ENCODE peak calls at places on chromosomes 6 and 20, in five cellular contexts. A is HCT116; X is adipocyte; G is tibial artery; J is CD8-positive, alpha-beta T cell. F is an unnamed sample. For H3K9me3 and H3K27me3, the result is how much of the 10 kb centered on the place peaks cover.

GRCh38 chr20:11387189-11387754 is 530.4 kb upstream of the BTBD3 start:
- DNase-seq in X (peak), A (peak), J (no peak), G (no peak), F (no peak)

GRCh38 chr6:38173909-38174308 is 354.4 kb downstream of the ZFAND3 start:
- DNase-seq in X (no peak), A (no peak), J (no peak), G (no peak), F (no peak)

GRCh38 chr6:107657755-107658461 is 166.2 kb downstream of the SCML4 start:
- DNase-seq in J (no peak), A (no peak), G (peak), X (peak), F (peak)

GRCh38 chr6:83378621-83379388 is 52.0 kb downstream of the ME1 start:
- DNase-seq in G (no peak), J (no peak), X (peak), A (no peak), F (no peak)

GRCh38 chr20:22462975-22463914 is 121.1 kb downstream of the FOXA2 start:
- DNase-seq in J (no peak), X (no peak), A (no peak), G (no peak), F (peak)

GRCh38 chr6:142839686-142840040 is 105.3 kb downstream of the HIVEP2 start:
- DNase-seq in X (no peak), G (no peak), A (no peak), J (no peak), F (no peak)

GRCh38 chr6:30591008-30591407 is 19.8 kb downstream of the ABCF1 start:
- DNase-seq in X (peak), G (no peak), J (no peak), A (no peak), F (no peak)

GRCh38 chr6:122180132-122180531 is 219.3 kb upstream of the HSF2 start:
- DNase-seq in X (peak), J (no peak), G (no peak), A (no peak), F (no peak)

GRCh38 chr6:42113929-42114636 is 28.3 kb downstream of the C6orf132 start:
- DNase-seq in J (no peak), X (no peak), A (peak), G (no peak), F (no peak)

GRCh38 chr20:36908603-36909002 is 32.7 kb downstream of the TLDC2 start:
- DNase-seq in A (no peak), J (no peak), X (no peak), G (no peak), F (no peak)

GRCh38 chr6:38262609-38263008 is 377.1 kb downstream of the BTBD9 start:
- DNase-seq in A (no peak), X (peak), G (no peak), J (no peak), F (no peak)

GRCh38 chr20:36465109-36466080 is 75.9 kb upstream of the MYL9 start:
- DNase-seq in A (peak), J (no peak), G (peak), X (peak), F (peak)

GRCh38 chr6:43328528-43328927 is 19.9 kb upstream of the CRIP3 start:
- DNase-seq in A (no peak), J (no peak), G (no peak), X (no peak), F (no peak)

GRCh38 chr6:141675957-141676356 is 456.8 kb upstream of the GJE1 start:
- DNase-seq in J (no peak), G (no peak), A (peak), X (peak), F (no peak)

GRCh38 chr6:152272486-152272885 is 364.7 kb downstream of the SYNE1 start:
- DNase-seq in G (no peak), J (no peak), X (no peak), A (no peak), F (no peak)

GRCh38 chr6:125057392-125058246 is 95.4 kb downstream of the RNF217 start:
- DNase-seq in A (no peak), J (no peak), X (no peak), G (no peak), F (no peak)
- H3K9me3 ChIP-seq in A (under half), J (under half), X (under half), G (under half), F (under half)

GRCh38 chr20:63254237-63254535 is at the start of gene NKAIN4:
- DNase-seq in G (no peak), J (no peak), A (no peak), X (no peak), F (no peak)

GRCh38 chr20:63253438-63254236 is 626 bp downstream of the NKAIN4 start:
- DNase-seq in X (peak), G (no peak), A (no peak), J (no peak), F (no peak)

GRCh38 chr20:63253065-63253437 is 1.2 kb downstream of the NKAIN4 start:
- DNase-seq in J (no peak), G (no peak), X (no peak), A (no peak), F (no peak)

GRCh38 chr20:63255911-63256704 is 1.8 kb upstream of the NKAIN4 start:
- DNase-seq in X (no peak), J (no peak), G (no peak), A (no peak), F (no peak)

DNA sequence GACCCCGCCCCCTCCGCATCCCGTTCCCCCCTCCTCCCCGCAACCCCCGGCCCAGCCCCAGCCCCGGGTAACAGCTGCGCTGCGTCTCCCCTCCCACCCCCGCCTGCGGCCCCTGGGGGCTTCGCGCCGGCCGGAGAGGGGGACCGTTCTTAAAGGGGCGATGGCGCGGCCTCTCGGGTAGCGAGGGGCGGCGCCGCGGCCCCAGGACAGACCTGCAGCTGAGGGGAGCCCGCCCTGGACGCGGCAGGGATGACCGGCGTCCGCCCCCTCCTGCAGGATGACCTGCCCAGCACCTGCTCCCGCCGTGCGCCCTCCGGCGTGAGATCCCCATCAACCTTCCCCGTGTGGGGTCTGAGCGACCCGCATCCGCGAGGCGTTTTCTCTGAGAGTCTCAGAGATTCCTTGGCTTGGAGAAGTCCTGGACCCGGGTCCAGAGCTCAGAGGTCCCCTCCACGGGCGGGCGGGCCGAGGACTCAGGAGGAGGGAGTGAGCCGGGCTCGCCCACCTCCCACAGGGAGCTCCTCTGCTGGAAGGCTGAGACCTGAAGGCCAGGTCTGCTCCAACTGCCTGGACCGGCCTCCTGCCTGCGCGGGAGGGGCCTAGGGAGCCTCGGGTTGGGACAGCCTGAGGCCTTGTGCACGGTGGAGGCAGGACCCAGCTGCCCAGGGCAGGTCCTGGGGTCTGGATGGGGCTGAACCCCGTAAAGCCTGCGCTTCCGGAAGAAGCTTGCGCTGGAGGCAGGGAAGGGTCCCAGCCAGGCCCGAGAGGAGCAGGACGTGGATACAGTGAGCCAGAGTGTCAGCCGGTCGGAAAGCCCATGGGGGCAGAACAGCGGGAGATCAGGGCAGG is 497 bp upstream of the NKAIN4 start:
- DNase-seq in X (no peak), A (no peak), J (no peak), G (no peak), F (no peak)
- H3K27me3 ChIP-seq in X (half or more), A (under half), J (under half), G (half or more), F (under half)

DNA sequence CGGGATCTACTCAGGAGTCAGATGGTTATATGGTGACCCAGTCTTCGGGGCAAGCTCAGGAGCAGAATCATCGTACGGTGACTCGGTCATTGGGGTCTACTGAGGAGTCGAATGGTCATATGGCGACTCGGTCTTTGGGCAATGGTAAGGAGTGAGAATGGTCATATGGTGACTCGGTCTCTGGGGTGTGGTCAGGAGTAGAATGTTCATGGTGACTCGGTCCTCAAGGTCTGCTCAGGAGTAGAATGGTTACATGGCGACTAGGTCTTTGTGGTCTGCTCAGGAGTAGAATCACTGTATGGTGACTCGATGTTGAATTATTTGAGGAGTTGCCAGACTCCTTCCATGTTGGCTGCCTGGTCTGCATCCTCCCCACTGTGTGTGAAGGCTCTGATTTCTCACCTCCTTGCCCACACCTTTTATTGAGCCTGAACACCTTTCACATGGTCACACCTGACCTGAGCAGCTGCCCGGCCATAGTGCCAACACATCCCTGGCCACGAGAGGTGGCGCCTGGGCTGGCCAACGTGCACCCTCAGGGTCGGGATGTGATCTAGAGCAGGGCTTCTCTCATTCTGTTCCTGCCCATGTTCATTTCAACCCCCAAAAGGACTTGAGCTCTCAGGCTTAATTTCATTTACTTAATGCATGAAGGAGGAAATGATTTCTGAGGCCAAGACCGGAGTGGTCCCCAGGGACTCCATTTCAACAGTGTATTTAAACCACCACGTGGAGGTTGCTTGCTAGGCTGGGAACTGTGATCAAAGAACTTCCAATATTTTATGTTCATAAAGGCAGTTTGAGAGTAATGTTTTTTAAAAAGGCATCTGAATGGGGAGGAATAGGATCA is 119.5 kb downstream of the PHACTR3 start:
- DNase-seq in A (no peak), G (no peak), J (no peak), X (no peak), F (peak)
- H3K9me3 ChIP-seq in A (under half), G (under half), J (under half), X (under half), F (under half)

GRCh38 chr6:50826037-50826761 is 7.5 kb downstream of the TFAP2B start:
- DNase-seq in G (no peak), X (no peak), A (no peak), J (no peak), F (no peak)
- H3K27me3 ChIP-seq in G (half or more), X (half or more), A (under half), J (under half), F (under half)

GRCh38 chr6:167324111-167324510 is 775 bp upstream of the TTLL2 start:
- DNase-seq in X (no peak), A (no peak), G (no peak), J (no peak), F (no peak)

GRCh38 chr6:167329014-167329413 is 4.1 kb downstream of the TTLL2 start:
- DNase-seq in A (no peak), J (no peak), G (no peak), X (no peak), F (no peak)

GRCh38 chr6:167328086-167328485 is 3.2 kb downstream of the TTLL2 start:
- DNase-seq in J (no peak), X (no peak), A (no peak), G (no peak), F (no peak)

GRCh38 chr6:167325766-167326165 is 880 bp downstream of the TTLL2 start:
- DNase-seq in A (no peak), G (no peak), X (no peak), J (no peak), F (no peak)

GRCh38 chr6:167323111-167323510 is 1.8 kb upstream of the TTLL2 start:
- DNase-seq in J (no peak), A (no peak), G (no peak), X (no peak), F (no peak)
- H3K9me3 ChIP-seq in J (under half), A (under half), G (under half), X (under half), F (under half)

GRCh38 chr20:63337786-63338420 is 23.2 kb downstream of the CHRNA4 start:
- DNase-seq in A (no peak), X (peak), G (no peak), J (no peak), F (no peak)
- H3K27me3 ChIP-seq in A (under half), X (half or more), G (half or more), J (under half), F (half or more)

GRCh38 chr20:45993197-45993951 is 15.3 kb upstream of the MMP9 start:
- DNase-seq in G (no peak), A (peak), J (no peak), X (peak), F (peak)
- H3K9me3 ChIP-seq in G (under half), A (under half), J (under half), X (under half), F (under half)

GRCh38 chr6:89976141-89977020 is 82.1 kb downstream of the GJA10 start:
- DNase-seq in J (no peak), G (no peak), A (no peak), X (no peak), F (no peak)

GRCh38 chr6:89972024-89972381 is 77.7 kb downstream of the GJA10 start:
- DNase-seq in G (no peak), A (no peak), J (no peak), X (no peak), F (no peak)

GRCh38 chr6:89978749-89979145 is 84.5 kb downstream of the GJA10 start:
- DNase-seq in G (no peak), X (no peak), A (no peak), J (no peak), F (no peak)

GRCh38 chr6:89977808-89978748 is 83.8 kb downstream of the GJA10 start:
- DNase-seq in A (no peak), G (no peak), J (no peak), X (no peak), F (no peak)

GRCh38 chr6:89974776-89975175 is 80.5 kb downstream of the GJA10 start:
- DNase-seq in G (no peak), A (no peak), X (no peak), J (no peak), F (no peak)
- H3K27me3 ChIP-seq in G (under half), A (under half), X (under half), J (under half), F (under half)

DNA sequence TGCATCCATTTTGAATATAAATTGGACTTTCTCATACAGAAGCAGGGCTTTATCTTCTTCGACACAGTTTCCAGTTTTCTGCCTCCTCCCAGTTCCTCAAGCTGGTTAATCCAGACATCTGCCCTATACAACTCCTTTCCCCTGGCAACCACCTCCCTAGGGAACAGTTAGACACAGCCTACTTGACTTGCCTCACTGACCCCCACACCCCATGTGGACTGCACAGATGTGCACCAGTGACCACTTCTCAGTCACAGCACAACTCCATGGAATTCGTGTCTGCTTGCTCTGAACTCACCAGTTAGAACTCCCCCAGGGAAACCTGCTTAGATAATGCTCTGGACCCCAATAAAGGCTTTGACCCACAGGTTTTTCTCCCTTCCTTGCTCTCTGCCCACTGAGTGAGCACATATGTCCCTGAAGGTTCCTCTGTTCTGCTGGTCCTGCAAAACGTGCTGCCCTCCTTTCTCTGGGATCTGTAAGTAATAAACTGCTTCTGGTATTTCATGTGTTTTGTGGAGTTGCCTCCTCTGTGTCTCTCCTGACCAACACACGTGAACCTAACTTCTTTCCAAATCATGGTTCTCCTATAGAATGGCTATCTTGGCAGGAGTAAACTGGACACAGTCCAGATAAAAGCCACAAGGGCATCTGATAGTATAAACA is 351.2 kb downstream of the CD83 start:
- DNase-seq in A (no peak), X (no peak), G (no peak), J (no peak), F (no peak)
- H3K9me3 ChIP-seq in A (under half), X (under half), G (under half), J (under half), F (under half)

F was measured in MG63.